ENCODE peak calls at places on chromosomes 5 and 9, in eight cellular contexts. X is germinal center; C is ecto neural progenitor cell; W is AG09309; R is activated naive CD4-positive, alpha-beta T cell treated with anti-CD3 and anti-CD28 coated beads, Interleukin-2, amount 10 ng/mL, durations not matched to agents 7 days and 5 days; T is foreskin fibroblast; J is bronchial epithelial cell; H is epithelial cell of esophagus. N is an unnamed sample.

GRCh38 chr5:115309751-115310370 is 13.4 kb upstream of the CCDC112 start:
- DNase-seq in X (peak), C (no peak), W (peak), R (no peak), T (peak), J (peak), H (peak), N (no peak)

GRCh38 chr5:134458676-134459403 is 47.2 kb upstream of the CDKN2AIPNL start:
- DNase-seq in X (no peak), C (no peak), W (no peak), R (no peak), T (no peak), J (no peak), H (no peak), N (no peak)

GRCh38 chr9:81562221-81563019 is 126.9 kb downstream of the TLE1 start:
- DNase-seq in X (no peak), C (no peak), W (peak), R (no peak), T (peak), J (peak), H (peak), N (no peak)

GRCh38 chr5:136516617-136517016 is 151.3 kb upstream of the TRPC7 start:
- DNase-seq in X (no peak), C (no peak), W (no peak), R (no peak), T (no peak), J (peak), H (no peak), N (no peak)

GRCh38 chr5:39580702-39581498 is 156.1 kb upstream of the DAB2 start:
- DNase-seq in X (no peak), C (no peak), W (peak), R (no peak), T (peak), J (no peak), H (peak), N (no peak)

GRCh38 chr9:133733421-133734250 is 4.5 kb downstream of the SARDH start:
- DNase-seq in X (no peak), C (peak), W (no peak), R (no peak), T (no peak), J (no peak), H (no peak), N (peak)

GRCh38 chr9:91771864-91772263 is 178.2 kb downstream of the ROR2 start:
- DNase-seq in X (no peak), C (no peak), W (no peak), R (no peak), T (peak), J (no peak), H (peak), N (no peak)

GRCh38 chr9:136023401-136024225 is 62.4 kb upstream of the UBAC1 start:
- DNase-seq in X (no peak), C (no peak), W (no peak), R (no peak), T (peak), J (no peak), H (no peak), N (peak)

GRCh38 chr9:137725598-137725997 is 106.8 kb downstream of the EHMT1 start:
- DNase-seq in X (no peak), C (no peak), W (no peak), R (no peak), T (no peak), J (no peak), H (no peak), N (no peak)